ENCODE peak calls at places on chromosomes 12 and 14, in ten cellular contexts. G, A, K, D, O, W, V, I, E and R are unnamed samples.

GRCh38 chr14:50061664-50062437 is 54.5 kb downstream of the VCPKMT start:
- DNase-seq in G (no peak), A (peak; percentile 61), K (peak; percentile 37), D (peak; percentile 30), O (peak; percentile 42), W (no peak), V (peak; percentile 56), I (peak; percentile 27), E (peak; percentile 47), R (no peak)

GRCh38 chr12:82627799-82628198 is 58.9 kb upstream of the TMTC2 start:
- DNase-seq in G (peak; percentile 35), A (no peak), K (no peak), D (peak; percentile 29), O (no peak), W (no peak), V (no peak), I (no peak), E (peak; percentile 51), R (no peak)

GRCh38 chr14:50018236-50019210 is 97.8 kb downstream of the VCPKMT start:
- DNase-seq in G (no peak), A (peak; percentile 73), K (no peak), D (peak; percentile 30), O (no peak), W (no peak), V (no peak), I (no peak), E (peak; percentile 51), R (no peak)

GRCh38 chr12:29374012-29374411 is 7.0 kb downstream of the ERGIC2 start:
- DNase-seq in G (no peak), A (no peak), K (no peak), D (no peak), O (no peak), W (no peak), V (no peak), I (no peak), E (no peak), R (no peak)

GRCh38 chr12:89060133-89060532 is 292.2 kb downstream of the DUSP6 start:
- DNase-seq in G (no peak), A (no peak), K (no peak), D (no peak), O (no peak), W (no peak), V (no peak), I (no peak), E (peak; percentile 51), R (peak; percentile 54)

GRCh38 chr14:98816195-98816594 is 455.8 kb downstream of the BCL11B start:
- DNase-seq in G (no peak), A (no peak), K (no peak), D (no peak), O (no peak), W (no peak), V (no peak), I (no peak), E (no peak), R (no peak)

GRCh38 chr12:115204957-115205754 is 521.2 kb upstream of the TBX3 start:
- DNase-seq in G (no peak), A (no peak), K (no peak), D (peak; percentile 41), O (no peak), W (no peak), V (no peak), I (no peak), E (peak; percentile 74), R (no peak)

GRCh38 chr12:22755629-22756028 is 130.7 kb downstream of the ETNK1 start:
- DNase-seq in G (no peak), A (no peak), K (no peak), D (no peak), O (no peak), W (no peak), V (no peak), I (no peak), E (no peak), R (no peak)

GRCh38 chr12:48681416-48681737 is 661 bp downstream of the KANSL2 start:
- DNase-seq in G (no peak), A (no peak), K (no peak), D (no peak), O (no peak), W (no peak), V (peak; percentile 40), I (no peak), E (no peak), R (no peak)

GRCh38 chr14:85317491-85318021 is 212.4 kb upstream of the FLRT2 start:
- DNase-seq in G (no peak), A (no peak), K (no peak), D (peak; percentile 73), O (no peak), W (no peak), V (no peak), I (no peak), E (peak; percentile 47), R (no peak)

GRCh38 chr14:20614038-20614840 is 23.1 kb upstream of the RNASE12 start:
- DNase-seq in G (peak; percentile 79), A (no peak), K (no peak), D (no peak), O (no peak), W (peak; percentile 69), V (peak; percentile 16), I (no peak), E (no peak), R (no peak)

GRCh38 chr12:124938606-124939427 is 24.4 kb upstream of the UBC start:
- DNase-seq in G (no peak), A (peak; percentile 66), K (peak; percentile 54), D (peak; percentile 25), O (peak; percentile 36), W (no peak), V (peak; percentile 50), I (no peak), E (peak; percentile 93), R (no peak)

GRCh38 chr14:75861161-75861621 is 120.6 kb downstream of the TGFB3 start:
- DNase-seq in G (no peak), A (no peak), K (no peak), D (peak; percentile 46), O (no peak), W (no peak), V (peak; percentile 39), I (no peak), E (peak; percentile 58), R (no peak)

GRCh38 chr14:103623308-103623707 is 5.7 kb upstream of the KLC1 start:
- DNase-seq in G (no peak), A (no peak), K (no peak), D (no peak), O (no peak), W (no peak), V (no peak), I (no peak), E (no peak), R (no peak)

GRCh38 chr14:92122761-92123160 is 992 bp downstream of the CPSF2 start:
- DNase-seq in G (no peak), A (no peak), K (no peak), D (no peak), O (no peak), W (no peak), V (no peak), I (no peak), E (peak; percentile 35), R (no peak)

GRCh38 chr12:94617101-94617500 is 33.3 kb downstream of the TMCC3 start:
- DNase-seq in G (no peak), A (no peak), K (no peak), D (no peak), O (no peak), W (no peak), V (no peak), I (no peak), E (no peak), R (no peak)

GRCh38 chr12:56565510-56566101 is 44.0 kb downstream of the RBMS2 start:
- DNase-seq in G (no peak), A (peak; percentile 55), K (no peak), D (peak; percentile 40), O (no peak), W (peak; percentile 53), V (peak; percentile 46), I (no peak), E (peak; percentile 87), R (no peak)

GRCh38 chr12:76820888-76821482 is 57.1 kb downstream of the ZDHHC17 start:
- DNase-seq in G (no peak), A (no peak), K (no peak), D (peak; percentile 26), O (no peak), W (no peak), V (peak; percentile 14), I (no peak), E (peak; percentile 61), R (no peak)

GRCh38 chr12:65998536-65999530 is 131.7 kb downstream of the LLPH start:
- DNase-seq in G (no peak), A (no peak), K (no peak), D (no peak), O (no peak), W (no peak), V (no peak), I (no peak), E (no peak), R (no peak)

GRCh38 chr12:41250748-41251147 is 62.6 kb downstream of the PDZRN4 start:
- DNase-seq in G (no peak), A (no peak), K (no peak), D (no peak), O (no peak), W (no peak), V (no peak), I (no peak), E (no peak), R (no peak)

GRCh38 chr12:100234591-100235304 is 32.1 kb downstream of the DEPDC4 start:
- DNase-seq in G (peak; percentile 6), A (no peak), K (no peak), D (peak; percentile 39), O (no peak), W (no peak), V (peak; percentile 31), I (no peak), E (peak; percentile 64), R (peak; percentile 59)

GRCh38 chr12:108582981-108583770 is 14.7 kb downstream of the TMEM119 start:
- DNase-seq in G (no peak), A (no peak), K (no peak), D (no peak), O (no peak), W (no peak), V (no peak), I (no peak), E (no peak), R (no peak)

GRCh38 chr12:68880660-68881325 is 52.2 kb downstream of the CPM start:
- DNase-seq in G (no peak), A (no peak), K (no peak), D (no peak), O (no peak), W (no peak), V (no peak), I (no peak), E (no peak), R (no peak)

GRCh38 chr12:80053048-80053790 is 46.1 kb upstream of the OTOGL start:
- DNase-seq in G (peak; percentile 3), A (peak; percentile 40), K (no peak), D (peak; percentile 92), O (no peak), W (no peak), V (peak; percentile 57), I (no peak), E (peak; percentile 95), R (no peak)

GRCh38 chr12:95169368-95169767 is 47.9 kb downstream of the FGD6 start:
- DNase-seq in G (no peak), A (peak; percentile 33), K (no peak), D (peak; percentile 78), O (no peak), W (no peak), V (no peak), I (no peak), E (peak; percentile 87), R (no peak)

GRCh38 chr14:99676657-99677056 is 7.4 kb upstream of the CYP46A1 start:
- DNase-seq in G (no peak), A (no peak), K (no peak), D (no peak), O (no peak), W (no peak), V (peak; percentile 11), I (no peak), E (no peak), R (no peak)

GRCh38 chr12:107818984-107819383 is 44.5 kb downstream of the ASCL4 start:
- DNase-seq in G (no peak), A (no peak), K (no peak), D (peak; percentile 58), O (no peak), W (no peak), V (no peak), I (no peak), E (peak; percentile 31), R (no peak)

GRCh38 chr12:93622485-93622884 is 50.0 kb downstream of the SOCS2 start:
- DNase-seq in G (no peak), A (no peak), K (no peak), D (no peak), O (no peak), W (no peak), V (no peak), I (no peak), E (peak; percentile 68), R (no peak)